ENCODE peak calls at places on chromosomes 4 and X, in seven cellular contexts. One of them, this sample, is unnamed.

GRCh38 chr4:150668824-150669223 is 86.9 kb downstream of the MAB21L2 start:
- DNase-seq in HCT116: no peak
- DNase-seq in NCI-H1417: no peak
- DNase-seq in activated T-helper 9 cell treated with anti-CD3 and anti-CD28 coated beads, Interleukin-2, amount 50 U/mL, for 16 hours: no peak
- DNase-seq in KG1: no peak
- DNase-seq in naive thymus-derived CD8-positive, alpha-beta T cell: no peak
- DNase-seq in GM13977: no peak
- DNase-seq in this sample: no peak

GRCh38 chrX:13401724-13402123 is 81.9 kb upstream of the ATXN3L start:
- DNase-seq in HCT116: no peak
- DNase-seq in NCI-H1417: no peak
- DNase-seq in activated T-helper 9 cell treated with anti-CD3 and anti-CD28 coated beads, Interleukin-2, amount 50 U/mL, for 16 hours: no peak
- DNase-seq in KG1: no peak
- DNase-seq in naive thymus-derived CD8-positive, alpha-beta T cell: no peak
- DNase-seq in GM13977: no peak
- DNase-seq in this sample: no peak

GRCh38 chrX:129737921-129738320 is 858 bp upstream of the XPNPEP2 start:
- DNase-seq in HCT116: no peak
- DNase-seq in NCI-H1417: no peak
- DNase-seq in activated T-helper 9 cell treated with anti-CD3 and anti-CD28 coated beads, Interleukin-2, amount 50 U/mL, for 16 hours: no peak
- DNase-seq in KG1: no peak
- DNase-seq in naive thymus-derived CD8-positive, alpha-beta T cell: no peak
- DNase-seq in GM13977: no peak
- DNase-seq in this sample: peak; percentile 38

GRCh38 chrX:71666240-71667223 is 814 bp upstream of the LOC101059915 start:
- DNase-seq in HCT116: no peak
- DNase-seq in NCI-H1417: no peak
- DNase-seq in activated T-helper 9 cell treated with anti-CD3 and anti-CD28 coated beads, Interleukin-2, amount 50 U/mL, for 16 hours: no peak
- DNase-seq in KG1: no peak
- DNase-seq in naive thymus-derived CD8-positive, alpha-beta T cell: no peak
- DNase-seq in GM13977: no peak
- DNase-seq in this sample: no peak

GRCh38 chrX:15567267-15567666 is 33.5 kb downstream of the ACE2 start:
- DNase-seq in HCT116: no peak
- DNase-seq in NCI-H1417: no peak
- DNase-seq in activated T-helper 9 cell treated with anti-CD3 and anti-CD28 coated beads, Interleukin-2, amount 50 U/mL, for 16 hours: no peak
- DNase-seq in KG1: no peak
- DNase-seq in naive thymus-derived CD8-positive, alpha-beta T cell: no peak
- DNase-seq in GM13977: no peak
- DNase-seq in this sample: no peak

GRCh38 chr4:11546391-11547160 is 117.9 kb upstream of the HS3ST1 start:
- DNase-seq in HCT116: no peak
- DNase-seq in NCI-H1417: no peak
- DNase-seq in activated T-helper 9 cell treated with anti-CD3 and anti-CD28 coated beads, Interleukin-2, amount 50 U/mL, for 16 hours: no peak
- DNase-seq in KG1: no peak
- DNase-seq in naive thymus-derived CD8-positive, alpha-beta T cell: no peak
- DNase-seq in GM13977: no peak
- DNase-seq in this sample: peak; percentile 44

GRCh38 chr4:138241281-138242075 is 671 bp downstream of the SLC7A11 start:
- DNase-seq in HCT116: no peak
- DNase-seq in NCI-H1417: peak; percentile 41
- DNase-seq in activated T-helper 9 cell treated with anti-CD3 and anti-CD28 coated beads, Interleukin-2, amount 50 U/mL, for 16 hours: no peak
- DNase-seq in KG1: no peak
- DNase-seq in naive thymus-derived CD8-positive, alpha-beta T cell: no peak
- DNase-seq in GM13977: no peak
- DNase-seq in this sample: peak; percentile 32

GRCh38 chrX:53284684-53285447 is 3.5 kb upstream of the IQSEC2 start:
- DNase-seq in HCT116: no peak
- DNase-seq in NCI-H1417: peak; percentile 56
- DNase-seq in activated T-helper 9 cell treated with anti-CD3 and anti-CD28 coated beads, Interleukin-2, amount 50 U/mL, for 16 hours: peak; percentile 21
- DNase-seq in KG1: peak; percentile 3
- DNase-seq in naive thymus-derived CD8-positive, alpha-beta T cell: peak; percentile 25
- DNase-seq in GM13977: peak; percentile 69
- DNase-seq in this sample: no peak

GRCh38 chrX:64204701-64205440 is 637 bp downstream of the AMER1 start:
- DNase-seq in HCT116: no peak
- DNase-seq in NCI-H1417: peak; percentile 69
- DNase-seq in activated T-helper 9 cell treated with anti-CD3 and anti-CD28 coated beads, Interleukin-2, amount 50 U/mL, for 16 hours: no peak
- DNase-seq in KG1: no peak
- DNase-seq in naive thymus-derived CD8-positive, alpha-beta T cell: peak; percentile 14
- DNase-seq in GM13977: peak; percentile 60
- DNase-seq in this sample: peak; percentile 12

GRCh38 chrX:118062817-118063615 is 53.6 kb downstream of the KLHL13 start:
- DNase-seq in HCT116: no peak
- DNase-seq in NCI-H1417: no peak
- DNase-seq in activated T-helper 9 cell treated with anti-CD3 and anti-CD28 coated beads, Interleukin-2, amount 50 U/mL, for 16 hours: no peak
- DNase-seq in KG1: no peak
- DNase-seq in naive thymus-derived CD8-positive, alpha-beta T cell: no peak
- DNase-seq in GM13977: no peak
- DNase-seq in this sample: no peak

GRCh38 chr4:15636818-15637217 is 18.3 kb downstream of the FBXL5 start:
- DNase-seq in HCT116: no peak
- DNase-seq in NCI-H1417: no peak
- DNase-seq in activated T-helper 9 cell treated with anti-CD3 and anti-CD28 coated beads, Interleukin-2, amount 50 U/mL, for 16 hours: no peak
- DNase-seq in KG1: no peak
- DNase-seq in naive thymus-derived CD8-positive, alpha-beta T cell: no peak
- DNase-seq in GM13977: no peak
- DNase-seq in this sample: peak; percentile 23

GRCh38 chr4:105058177-105058812 is 88.4 kb upstream of the TET2 start:
- DNase-seq in HCT116: peak; percentile 12
- DNase-seq in NCI-H1417: no peak
- DNase-seq in activated T-helper 9 cell treated with anti-CD3 and anti-CD28 coated beads, Interleukin-2, amount 50 U/mL, for 16 hours: no peak
- DNase-seq in KG1: no peak
- DNase-seq in naive thymus-derived CD8-positive, alpha-beta T cell: no peak
- DNase-seq in GM13977: no peak
- DNase-seq in this sample: peak; percentile 94

GRCh38 chr4:87251104-87251503 is 30.7 kb upstream of the KLHL8 start:
- DNase-seq in HCT116: no peak
- DNase-seq in NCI-H1417: no peak
- DNase-seq in activated T-helper 9 cell treated with anti-CD3 and anti-CD28 coated beads, Interleukin-2, amount 50 U/mL, for 16 hours: no peak
- DNase-seq in KG1: no peak
- DNase-seq in naive thymus-derived CD8-positive, alpha-beta T cell: no peak
- DNase-seq in GM13977: no peak
- DNase-seq in this sample: no peak

GRCh38 chrX:132776486-132777210 is 181.8 kb downstream of the HS6ST2 start:
- DNase-seq in HCT116: no peak
- DNase-seq in NCI-H1417: no peak
- DNase-seq in activated T-helper 9 cell treated with anti-CD3 and anti-CD28 coated beads, Interleukin-2, amount 50 U/mL, for 16 hours: no peak
- DNase-seq in KG1: no peak
- DNase-seq in naive thymus-derived CD8-positive, alpha-beta T cell: no peak
- DNase-seq in GM13977: no peak
- DNase-seq in this sample: no peak

GRCh38 chrX:8724176-8724757 is 7.7 kb downstream of the ANOS1 start:
- DNase-seq in HCT116: no peak
- DNase-seq in NCI-H1417: no peak
- DNase-seq in activated T-helper 9 cell treated with anti-CD3 and anti-CD28 coated beads, Interleukin-2, amount 50 U/mL, for 16 hours: no peak
- DNase-seq in KG1: no peak
- DNase-seq in naive thymus-derived CD8-positive, alpha-beta T cell: no peak
- DNase-seq in GM13977: no peak
- DNase-seq in this sample: no peak

GRCh38 chr4:40238700-40239548 is 42.1 kb downstream of the RHOH start:
- DNase-seq in HCT116: no peak
- DNase-seq in NCI-H1417: no peak
- DNase-seq in activated T-helper 9 cell treated with anti-CD3 and anti-CD28 coated beads, Interleukin-2, amount 50 U/mL, for 16 hours: peak; percentile 66
- DNase-seq in KG1: no peak
- DNase-seq in naive thymus-derived CD8-positive, alpha-beta T cell: peak; percentile 32
- DNase-seq in GM13977: no peak
- DNase-seq in this sample: no peak

GRCh38 chr4:177281544-177281943 is 28.1 kb upstream of the NEIL3 start:
- DNase-seq in HCT116: no peak
- DNase-seq in NCI-H1417: no peak
- DNase-seq in activated T-helper 9 cell treated with anti-CD3 and anti-CD28 coated beads, Interleukin-2, amount 50 U/mL, for 16 hours: no peak
- DNase-seq in KG1: no peak
- DNase-seq in naive thymus-derived CD8-positive, alpha-beta T cell: no peak
- DNase-seq in GM13977: no peak
- DNase-seq in this sample: no peak